ENCODE peak calls at places on chromosome 17, in seven cellular contexts. I is stimulated activated CD4-positive, alpha-beta T cell treated with anti-CD3 and anti-CD28 coated beads, Interleukin-15, amount 100 ng/mL, for 48 hours; C is stomach; T is left ventricle myocardium inferior; U is HFFc6; S is right atrium auricular region; Z is left kidney. J is an unnamed sample.

GRCh38 chr17:64171041-64171440 is 41.1 kb upstream of the ERN1 start:
- DNase-seq in I (no peak), C (no peak), T (no peak), U (no peak), S (no peak), Z (no peak), J (no peak)

GRCh38 chr17:41009301-41009760 is 403 bp upstream of the KRTAP3-1 start:
- DNase-seq in I (no peak), C (no peak), T (no peak), U (no peak), S (no peak), Z (no peak), J (peak; percentile 83)

GRCh38 chr17:76866774-76867577 is 1.2 kb upstream of the MGAT5B start:
- DNase-seq in I (no peak), C (no peak), T (no peak), U (peak; percentile 49), S (no peak), Z (peak; percentile 28), J (no peak)

GRCh38 chr17:49404371-49404770 is 10.3 kb downstream of the PHB1 start:
- DNase-seq in I (no peak), C (no peak), T (no peak), U (no peak), S (no peak), Z (no peak), J (peak; percentile 40)

GRCh38 chr17:78779848-78780247 is 2.2 kb downstream of the CYTH1 start:
- DNase-seq in I (no peak), C (no peak), T (no peak), U (no peak), S (no peak), Z (no peak), J (no peak)

GRCh38 chr17:6254036-6254435 is 180.9 kb downstream of the AIPL1 start:
- DNase-seq in I (no peak), C (no peak), T (no peak), U (no peak), S (no peak), Z (no peak), J (no peak)

GRCh38 chr17:59327891-59328290 is 3.6 kb upstream of the YPEL2 start:
- DNase-seq in I (no peak), C (no peak), T (no peak), U (no peak), S (no peak), Z (no peak), J (no peak)

GRCh38 chr17:45147102-45147580 is 1.1 kb upstream of the HEXIM1 start:
- DNase-seq in I (no peak), C (peak; percentile 66), T (no peak), U (peak; percentile 40), S (no peak), Z (peak; percentile 91), J (no peak)

GRCh38 chr17:34756670-34757021 is 177.3 kb downstream of the TMEM132E start:
- DNase-seq in I (no peak), C (no peak), T (no peak), U (no peak), S (no peak), Z (peak; percentile 86), J (no peak)

GRCh38 chr17:17700251-17700969 is 19.2 kb downstream of the RAI1 start:
- DNase-seq in I (no peak), C (peak; percentile 47), T (no peak), U (no peak), S (no peak), Z (peak; percentile 79), J (no peak)

GRCh38 chr17:13362341-13363122 is 239.2 kb downstream of the HS3ST3A1 start:
- DNase-seq in I (no peak), C (no peak), T (no peak), U (peak; percentile 64), S (no peak), Z (peak; percentile 33), J (no peak)

J was measured in Caco-2.